ENCODE peak calls at places on chromosomes 7 and 10, in four cellular contexts. U, J, L and D are unnamed samples.

GRCh38 chr10:110725809-110726641 is 81.9 kb downstream of the RBM20 start:
- DNase-seq in L (no peak), U (no peak), J (no peak), D (peak)

GRCh38 chr10:13787015-13787421 is 200.3 kb downstream of the PRPF18 start:
- DNase-seq in J (peak), L (no peak), U (peak), D (peak)

GRCh38 chr10:32379314-32379949 is 32.5 kb upstream of the EPC1 start:
- DNase-seq in J (peak), U (peak), L (no peak), D (peak)

GRCh38 chr7:142094861-142095260 is 16.7 kb upstream of the MGAM2 start:
- DNase-seq in L (no peak), J (no peak), U (no peak), D (peak)

GRCh38 chr10:84333864-84334451 is 5.6 kb downstream of the CCSER2 start:
- DNase-seq in L (no peak), U (peak), J (no peak), D (no peak)

GRCh38 chr7:47253650-47254080 is 328.2 kb downstream of the TNS3 start:
- DNase-seq in J (peak), L (no peak), U (peak), D (peak)

GRCh38 chr7:137606061-137606674 is 240.6 kb downstream of the DGKI start:
- DNase-seq in J (no peak), U (no peak), L (no peak), D (peak)

GRCh38 chr7:17275749-17276671 is 22.4 kb upstream of the AHR start:
- DNase-seq in J (no peak), U (peak), L (no peak), D (peak)

GRCh38 chr7:33901847-33902246 is 3.5 kb upstream of the BMPER start:
- DNase-seq in U (no peak), L (no peak), J (no peak), D (no peak)

GRCh38 chr7:57181281-57181680 is 49.0 kb upstream of the ZNF479 start:
- DNase-seq in U (no peak), L (peak), J (no peak), D (no peak)

GRCh38 chr7:57179776-57180415 is 47.7 kb upstream of the ZNF479 start:
- DNase-seq in J (no peak), L (peak), U (no peak), D (no peak)

GRCh38 chr7:57178768-57179139 is 46.5 kb upstream of the ZNF479 start:
- DNase-seq in U (no peak), L (peak), J (no peak), D (no peak)

GRCh38 chr7:57177856-57178767 is 45.9 kb upstream of the ZNF479 start:
- DNase-seq in U (no peak), L (peak), J (no peak), D (no peak)

DNA sequence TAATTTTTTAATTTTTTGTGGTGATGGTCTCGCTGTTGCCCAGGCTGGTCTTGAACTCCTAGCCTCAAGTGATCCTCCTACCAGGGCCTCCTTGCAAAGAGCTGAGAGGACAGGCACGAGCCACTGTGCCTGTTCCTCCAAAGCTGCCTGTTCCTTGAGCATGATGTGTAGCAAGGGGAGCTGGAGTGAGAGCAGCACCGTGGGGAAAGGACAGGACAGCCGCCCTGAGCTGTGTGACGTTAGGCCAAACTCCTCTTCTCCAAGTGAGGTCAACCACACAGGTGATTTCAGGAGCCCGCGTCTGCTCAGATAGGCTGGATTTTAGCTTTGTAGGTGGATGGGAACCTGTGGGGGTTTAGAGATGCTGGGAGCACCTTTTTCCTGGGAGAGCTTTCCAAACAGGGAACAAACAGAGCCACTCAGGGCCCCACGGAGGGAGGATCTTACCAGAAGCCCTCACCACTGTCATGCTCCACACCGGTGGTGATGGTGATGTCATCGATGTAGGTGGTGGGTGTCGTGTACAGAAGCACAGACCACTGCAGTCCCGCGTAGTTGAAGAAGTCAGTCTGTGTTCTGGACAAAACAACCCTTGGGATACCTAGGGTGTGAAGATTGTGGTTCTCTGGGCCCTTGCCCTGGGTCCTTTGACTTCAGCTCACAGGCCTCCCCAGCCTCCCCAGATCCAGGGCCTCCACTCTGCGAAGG is 44.8 kb upstream of the ZNF479 start:
- DNase-seq in U (no peak), L (no peak), J (no peak), D (no peak)
- TF ChIP-seq CTCF in U (no peak), L (no peak), J (no peak), D (no peak)

DNA sequence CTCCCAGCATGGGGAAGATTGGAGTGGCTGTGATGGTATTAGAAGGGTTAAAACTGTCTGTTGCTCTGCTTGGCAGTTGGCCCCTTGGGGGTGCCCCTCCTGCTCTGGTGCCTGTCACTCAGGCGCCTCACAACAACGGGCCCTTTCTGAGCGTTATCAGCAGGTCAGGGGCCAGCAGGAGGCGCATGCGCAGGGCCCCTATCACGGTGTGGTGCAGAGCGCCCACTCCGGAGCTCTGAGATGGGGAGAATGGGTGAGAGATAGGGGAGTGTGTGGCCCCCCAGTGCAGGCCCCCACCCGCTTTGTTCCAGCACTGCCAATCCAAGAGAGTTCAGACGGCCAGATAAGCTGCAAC is 24.8 kb downstream of the GBX1 start:
- DNase-seq in J (no peak), L (no peak), U (no peak), D (no peak)
- TF ChIP-seq CTCF in J (no peak), L (no peak), U (no peak), D (no peak)

DNA sequence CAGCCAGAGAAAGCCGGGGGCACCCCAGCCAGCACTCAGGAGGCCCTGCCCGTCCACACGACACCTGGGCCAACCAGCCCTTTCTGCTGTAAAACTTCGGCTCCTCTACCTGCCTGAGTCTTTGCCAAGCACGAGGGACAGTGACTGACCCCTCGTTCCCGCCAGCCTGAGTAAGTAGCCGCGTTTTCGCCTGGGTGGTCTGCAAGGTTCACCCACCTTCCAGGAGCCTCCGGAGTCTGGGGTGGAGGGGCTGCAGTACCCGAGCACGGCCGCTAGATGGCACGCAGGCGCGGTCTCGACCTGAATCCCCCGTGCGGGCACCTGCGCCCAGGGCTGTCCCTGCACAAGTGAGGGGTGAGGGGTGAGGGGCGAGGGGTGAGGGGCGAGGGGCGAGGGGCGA is 192.7 kb downstream of the PTPRN2 start:
- DNase-seq in U (peak), J (no peak), L (peak), D (no peak)
- TF ChIP-seq CTCF in U (peak), J (peak), L (peak), D (peak)

GRCh38 chr7:131071786-131072504 is 255.7 kb upstream of the MKLN1 start:
- DNase-seq in L (no peak), U (no peak), J (no peak), D (peak)
- TF ChIP-seq CTCF in L (peak), U (peak), J (no peak), D (peak)

DNA sequence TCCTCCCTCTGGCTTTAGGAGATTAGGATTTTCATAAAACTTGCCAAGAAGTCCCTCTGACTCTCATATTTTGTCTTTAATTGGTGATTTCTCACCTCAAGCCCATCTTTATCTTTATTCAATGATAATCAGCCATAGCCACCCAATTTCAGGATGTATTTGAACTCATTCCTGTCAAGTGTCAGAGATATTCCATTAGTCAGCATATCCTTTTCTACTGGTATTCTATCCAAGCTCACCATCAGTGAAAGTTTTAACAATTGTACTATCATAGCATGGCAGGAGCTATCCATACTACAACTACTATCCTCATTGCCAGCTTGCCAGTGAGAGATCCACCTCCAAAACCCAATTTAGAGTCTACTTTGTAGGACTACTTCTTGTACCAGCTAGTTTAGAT is 114.6 kb downstream of the GNAI1 start:
- DNase-seq in L (no peak), J (no peak), U (no peak), D (no peak)
- TF ChIP-seq CTCF in L (no peak), J (no peak), U (no peak), D (no peak)